ENCODE peak calls at places on chromosome 3, in five cellular contexts. M is neuronal stem cell, N is IMR-90, B is H9, X is mesenchymal stem cell. G is an unnamed sample.

GRCh38 chr3:121662742-121663141 is 2.0 kb upstream of the HCLS1 start:
- DNase-seq in N (no peak), M (no peak), B (no peak), X (no peak), G (no peak)

GRCh38 chr3:63706321-63707085 is 54.0 kb downstream of the SNTN start:
- DNase-seq in N (no peak), M (no peak), B (no peak), X (no peak), G (no peak)

GRCh38 chr3:42247576-42248027 is 18.4 kb downstream of the CCK start:
- DNase-seq in X (peak; percentile 64), B (peak; percentile 65), M (peak; percentile 77), N (peak; percentile 49), G (no peak)

GRCh38 chr3:43534676-43535075 is 87.1 kb downstream of the ANO10 start:
- DNase-seq in B (no peak), N (no peak), M (no peak), X (no peak), G (no peak)

GRCh38 chr3:195887670-195888069 is 20.7 kb downstream of the TNK2 start:
- DNase-seq in B (no peak), M (no peak), N (no peak), X (no peak), G (no peak)

GRCh38 chr3:122514123-122515019 is at the start of gene KPNA1:
- DNase-seq in X (peak; percentile 90), M (peak; percentile 84), B (peak; percentile 92), N (peak; percentile 83), G (no peak)

GRCh38 chr3:33008282-33008681 is 56.8 kb downstream of the CCR4 start:
- DNase-seq in M (no peak), X (no peak), N (no peak), B (no peak), G (no peak)

GRCh38 chr3:54294214-54294613 is 171.9 kb downstream of the CACNA2D3 start:
- DNase-seq in M (no peak), B (peak; percentile 46), N (no peak), X (no peak), G (no peak)

GRCh38 chr3:42652251-42652610 is 1.3 kb upstream of the ZBTB47 start:
- DNase-seq in X (no peak), N (no peak), B (peak; percentile 25), M (no peak), G (no peak)

GRCh38 chr3:125602752-125603649 is 7.7 kb upstream of the OSBPL11 start:
- DNase-seq in N (peak; percentile 24), X (no peak), M (no peak), B (no peak), G (no peak)

GRCh38 chr3:184765730-184766074 is 46.3 kb upstream of the VPS8 start:
- DNase-seq in X (no peak), B (no peak), M (no peak), N (peak; percentile 74), G (no peak)

DNA sequence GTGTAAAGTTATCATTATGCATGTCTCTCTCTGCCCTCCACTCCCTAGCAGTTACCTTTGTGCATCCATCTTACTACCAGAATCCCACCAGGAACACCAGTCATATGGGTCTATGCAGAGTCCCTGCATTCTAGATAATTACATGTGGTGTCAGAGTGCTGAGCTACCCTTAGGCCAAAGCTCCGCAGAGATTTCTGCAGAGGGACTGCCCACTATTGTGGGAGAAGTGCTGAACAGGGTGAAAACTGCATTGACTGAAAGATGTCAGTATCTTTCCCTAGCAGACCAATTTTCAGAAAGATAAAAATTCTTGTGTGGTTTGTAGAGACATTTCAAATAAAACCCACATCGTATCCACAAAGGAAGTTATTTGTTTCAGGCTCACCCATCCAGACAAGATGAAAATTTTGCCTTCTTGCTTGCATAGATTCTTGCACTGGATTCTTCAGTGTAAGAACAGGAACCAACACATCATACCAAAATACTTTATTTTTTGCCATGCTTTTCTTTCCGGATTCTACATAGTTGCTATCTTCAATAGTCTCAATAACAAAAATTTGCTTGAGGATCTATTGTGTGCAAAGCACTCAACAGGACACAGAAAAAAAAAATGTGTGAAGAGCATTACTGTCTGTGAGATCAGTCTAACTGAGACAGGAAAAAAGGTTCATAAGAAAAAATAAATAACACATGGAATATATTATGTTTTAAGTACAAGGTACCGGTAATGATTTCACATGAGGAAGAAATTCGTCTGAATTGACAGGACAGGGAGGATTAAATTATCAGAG is 32.0 kb upstream of the CCDC80 start:
- DNase-seq in M (no peak), N (no peak), B (no peak), X (no peak), G (no peak)
- H3K14ac ChIP-seq in M (no peak overlapping the region), N (peak overlapping the region; percentile 93), B (no peak overlapping the region), X (no peak overlapping the region), G (no peak overlapping the region)

GRCh38 chr3:46080124-46080991 is 53.1 kb upstream of the XCR1 start:
- DNase-seq in N (no peak), M (no peak), B (no peak), X (no peak), G (no peak)

GRCh38 chr3:46082021-46082420 is 54.7 kb upstream of the XCR1 start:
- DNase-seq in M (no peak), X (no peak), B (no peak), N (no peak), G (no peak)

GRCh38 chr3:46085421-46086082 is 58.3 kb upstream of the XCR1 start:
- DNase-seq in M (no peak), X (no peak), B (no peak), N (no peak), G (no peak)

GRCh38 chr3:46083956-46084355 is 56.7 kb upstream of the XCR1 start:
- DNase-seq in X (no peak), B (no peak), N (no peak), M (no peak), G (no peak)

DNA sequence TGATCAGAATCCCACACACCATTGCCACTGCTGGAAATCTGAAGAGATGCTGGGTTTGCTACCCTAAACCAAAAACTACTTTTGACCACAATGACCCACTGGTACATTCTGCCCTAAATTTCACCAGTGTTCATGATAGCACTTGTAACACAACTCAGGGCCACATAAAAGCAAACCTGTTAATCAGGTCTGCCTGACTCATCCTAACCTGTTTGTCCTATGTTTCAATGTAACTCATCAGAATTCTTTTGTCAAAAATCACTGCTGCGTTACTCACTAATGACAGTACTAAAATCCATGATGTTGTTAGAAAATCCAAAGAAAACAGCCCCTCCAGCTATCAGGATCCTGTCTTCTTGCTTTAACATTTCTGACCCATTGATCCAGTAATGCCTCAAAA is 55.6 kb upstream of the XCR1 start:
- DNase-seq in N (no peak), X (no peak), B (no peak), M (no peak), G (no peak)
- H3K14ac ChIP-seq in N (no peak overlapping the region), X (no peak overlapping the region), B (no peak overlapping the region), M (no peak overlapping the region), G (no peak overlapping the region)

GRCh38 chr3:124592658-124593441 is 137.4 kb upstream of the UMPS start:
- DNase-seq in M (no peak), X (no peak), B (no peak), N (no peak), G (no peak)
- H3K14ac ChIP-seq in M (no peak overlapping the region), X (peak overlapping the region; percentile 46), B (no peak overlapping the region), N (no peak overlapping the region), G (no peak overlapping the region)

DNA sequence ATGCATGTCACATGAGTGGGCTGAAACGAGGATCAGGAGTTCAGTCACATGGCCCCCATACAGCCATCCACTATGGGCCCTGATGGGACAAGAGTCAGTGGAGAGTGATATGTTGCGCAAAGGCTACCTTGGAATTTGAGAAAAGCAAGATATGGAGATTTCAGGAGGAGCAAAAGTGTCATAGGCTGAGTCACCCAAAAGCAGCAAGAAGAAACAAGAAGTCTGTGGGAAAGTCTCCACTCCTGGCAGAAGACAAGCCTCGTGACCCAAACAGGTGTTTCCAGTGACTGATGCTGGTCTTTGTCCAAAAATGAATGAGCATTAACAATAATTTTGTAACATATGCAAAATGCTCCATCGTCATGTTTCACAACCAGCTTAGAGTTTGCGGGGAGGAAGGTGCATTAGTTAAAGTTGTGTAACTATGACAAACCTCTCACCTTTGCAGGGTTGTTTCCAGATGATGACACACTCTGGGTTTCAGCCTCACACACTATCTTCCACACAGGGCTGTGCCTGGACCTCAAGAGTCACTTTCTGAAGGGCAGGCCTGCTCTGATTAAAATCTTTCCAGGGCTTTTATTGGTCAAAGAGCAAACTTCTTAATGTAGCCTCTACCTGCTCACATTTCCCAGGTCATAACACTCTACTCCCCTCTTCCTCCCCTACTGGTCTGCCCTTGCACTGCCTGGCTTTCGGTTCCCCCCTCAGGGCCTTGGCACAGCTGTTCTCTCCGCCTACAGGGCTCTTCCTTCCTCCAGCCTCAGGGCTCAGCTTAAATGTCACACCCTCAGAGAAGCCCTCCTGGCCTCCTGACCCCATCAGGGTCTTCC is 3.9 kb upstream of the DNASE1L3 start:
- DNase-seq in B (peak; percentile 47), N (peak; percentile 42), X (peak; percentile 33), M (no peak), G (no peak)
- H3K14ac ChIP-seq in B (no peak overlapping the region), N (no peak overlapping the region), X (no peak overlapping the region), M (no peak overlapping the region), G (no peak overlapping the region)

GRCh38 chr3:134351421-134351820 is 22.8 kb downstream of the AMOTL2 start:
- DNase-seq in X (no peak), B (no peak), M (no peak), N (no peak), G (no peak)
- H3K14ac ChIP-seq in X (no peak overlapping the region), B (no peak overlapping the region), M (no peak overlapping the region), N (no peak overlapping the region), G (no peak overlapping the region)

GRCh38 chr3:81851166-81851565 is 89.7 kb upstream of the GBE1 start:
- DNase-seq in N (no peak), M (no peak), X (no peak), B (no peak), G (no peak)

GRCh38 chr3:81846988-81847387 is 85.5 kb upstream of the GBE1 start:
- DNase-seq in X (no peak), B (no peak), N (no peak), M (no peak), G (no peak)
- H3K14ac ChIP-seq in X (no peak overlapping the region), B (no peak overlapping the region), N (no peak overlapping the region), M (no peak overlapping the region), G (no peak overlapping the region)